ENCODE peak calls at places on chromosomes 16 and 17, in nine cellular contexts. W is T1000; O is AG08395; M is stimulated activated CD8-positive, alpha-beta memory T cell treated with anti-CD3 and anti-CD28 coated beads, Interleukin-4, amount 100 ng/mL, for 24 hours; U is astrocyte; P is activated CD4-positive, CD25-positive, alpha-beta regulatory T cell; J is NAMALWA; Z is HFFc6; Y is ureter. X is an unnamed sample.

GRCh38 chr16:69726313-69727060 is at the start of gene NQO1:
- DNase-seq in W (peak), O (peak), M (peak), U (peak), P (peak), J (peak), Z (peak), Y (peak), X (peak)

GRCh38 chr17:66548659-66549311 is 246.4 kb downstream of the PRKCA start:
- DNase-seq in W (no peak), O (no peak), M (no peak), U (no peak), P (no peak), J (no peak), Z (peak), Y (no peak), X (no peak)

GRCh38 chr17:16875662-16876061 is 96.3 kb downstream of the TNFRSF13B start:
- DNase-seq in W (no peak), O (no peak), M (no peak), U (no peak), P (no peak), J (no peak), Z (no peak), Y (no peak), X (no peak)

GRCh38 chr16:62597874-62598273 is 561.6 kb upstream of the CDH8 start:
- DNase-seq in W (no peak), O (no peak), M (no peak), U (no peak), P (no peak), J (no peak), Z (no peak), Y (no peak), X (no peak)

GRCh38 chr16:27209591-27209990 is 6.3 kb downstream of the KDM8 start:
- DNase-seq in W (no peak), O (no peak), M (no peak), U (no peak), P (no peak), J (no peak), Z (no peak), Y (no peak), X (no peak)

GRCh38 chr16:72099377-72099818 is 5.8 kb downstream of the DHX38 start:
- DNase-seq in W (no peak), O (peak), M (no peak), U (peak), P (no peak), J (peak), Z (peak), Y (no peak), X (peak)

GRCh38 chr16:89717310-89718197 is 3.1 kb downstream of the VPS9D1 start:
- DNase-seq in W (no peak), O (no peak), M (no peak), U (no peak), P (no peak), J (no peak), Z (no peak), Y (no peak), X (no peak)

GRCh38 chr17:71959129-71959528 is 161.7 kb upstream of the SOX9 start:
- DNase-seq in W (no peak), O (peak), M (no peak), U (no peak), P (no peak), J (peak), Z (no peak), Y (no peak), X (no peak)

GRCh38 chr16:80659865-80660264 is 119.1 kb downstream of the DYNLRB2 start:
- DNase-seq in W (no peak), O (no peak), M (no peak), U (no peak), P (no peak), J (no peak), Z (no peak), Y (no peak), X (no peak)

GRCh38 chr17:3935825-3936355 is 19.6 kb upstream of the P2RX1 start:
- DNase-seq in W (no peak), O (no peak), M (no peak), U (peak), P (no peak), J (no peak), Z (peak), Y (no peak), X (no peak)

GRCh38 chr16:84836234-84836647 is 16.5 kb downstream of the CRISPLD2 start:
- DNase-seq in W (peak), O (peak), M (no peak), U (peak), P (no peak), J (no peak), Z (peak), Y (peak), X (no peak)

GRCh38 chr17:17098426-17099035 is 56.3 kb downstream of the MPRIP start:
- DNase-seq in W (no peak), O (no peak), M (no peak), U (no peak), P (no peak), J (no peak), Z (no peak), Y (no peak), X (no peak)

GRCh38 chr17:15112881-15113617 is 152.1 kb downstream of the PMP22 start:
- DNase-seq in W (no peak), O (peak), M (no peak), U (no peak), P (no peak), J (no peak), Z (peak), Y (no peak), X (no peak)

GRCh38 chr16:27803775-27804549 is 254.0 kb downstream of the KATNIP start:
- DNase-seq in W (no peak), O (no peak), M (no peak), U (no peak), P (no peak), J (no peak), Z (no peak), Y (no peak), X (no peak)

GRCh38 chr17:47317119-47317518 is 6.6 kb upstream of the EFCAB13 start:
- DNase-seq in W (no peak), O (peak), M (no peak), U (peak), P (no peak), J (no peak), Z (no peak), Y (no peak), X (no peak)

GRCh38 chr17:4806420-4806769 is 557 bp upstream of the PLD2 start:
- DNase-seq in W (no peak), O (no peak), M (no peak), U (no peak), P (no peak), J (peak), Z (no peak), Y (no peak), X (no peak)

GRCh38 chr16:87728026-87728425 is 37.8 kb downstream of the KLHDC4 start:
- DNase-seq in W (no peak), O (no peak), M (no peak), U (peak), P (no peak), J (no peak), Z (no peak), Y (no peak), X (no peak)

GRCh38 chr17:10290046-10290445 is 82.8 kb downstream of the MYH13 start:
- DNase-seq in W (no peak), O (peak), M (no peak), U (no peak), P (no peak), J (no peak), Z (no peak), Y (no peak), X (no peak)

GRCh38 chr17:41863074-41863843 is 2.0 kb downstream of the KLHL11 start:
- DNase-seq in W (no peak), O (no peak), M (no peak), U (no peak), P (no peak), J (no peak), Z (no peak), Y (no peak), X (no peak)

GRCh38 chr17:44171931-44172455 is 1.5 kb downstream of the ASB16 start:
- DNase-seq in W (no peak), O (no peak), M (no peak), U (no peak), P (no peak), J (no peak), Z (no peak), Y (no peak), X (no peak)

GRCh38 chr17:2183346-2183745 is 120.2 kb downstream of the SMG6 start:
- DNase-seq in W (no peak), O (no peak), M (no peak), U (no peak), P (no peak), J (no peak), Z (no peak), Y (no peak), X (no peak)

GRCh38 chr16:75317101-75317522 is 65.7 kb upstream of the BCAR1 start:
- DNase-seq in W (no peak), O (no peak), M (no peak), U (peak), P (no peak), J (no peak), Z (no peak), Y (no peak), X (peak)

GRCh38 chr16:89257281-89257731 is 39.8 kb downstream of the ZNF778 start:
- DNase-seq in W (no peak), O (peak), M (no peak), U (no peak), P (no peak), J (no peak), Z (no peak), Y (no peak), X (peak)

GRCh38 chr17:12097326-12097725 is 76.6 kb downstream of the MAP2K4 start:
- DNase-seq in W (no peak), O (no peak), M (no peak), U (no peak), P (no peak), J (no peak), Z (no peak), Y (no peak), X (no peak)

GRCh38 chr17:69361156-69361555 is 34.2 kb upstream of the ABCA5 start:
- DNase-seq in W (no peak), O (no peak), M (no peak), U (no peak), P (no peak), J (no peak), Z (no peak), Y (no peak), X (no peak)

GRCh38 chr17:65750166-65750565 is 188.7 kb upstream of the AXIN2 start:
- DNase-seq in W (no peak), O (no peak), M (no peak), U (peak), P (no peak), J (no peak), Z (no peak), Y (no peak), X (no peak)

GRCh38 chr16:75491876-75492275 is 3.4 kb downstream of the CHST6 start:
- DNase-seq in W (peak), O (no peak), M (no peak), U (no peak), P (no peak), J (peak), Z (peak), Y (no peak), X (no peak)

GRCh38 chr17:63775420-63775819 is 1.4 kb downstream of the DDX42 start:
- DNase-seq in W (no peak), O (no peak), M (no peak), U (no peak), P (no peak), J (no peak), Z (no peak), Y (no peak), X (no peak)

GRCh38 chr16:84141143-84141670 is 3.8 kb downstream of the HSDL1 start:
- DNase-seq in W (no peak), O (no peak), M (no peak), U (no peak), P (no peak), J (peak), Z (no peak), Y (no peak), X (no peak)

GRCh38 chr16:86353185-86353584 is 157.1 kb upstream of the FOXF1 start:
- DNase-seq in W (peak), O (no peak), M (no peak), U (peak), P (no peak), J (no peak), Z (peak), Y (no peak), X (no peak)

GRCh38 chr16:58267524-58268243 is 27.1 kb downstream of the PRSS54 start:
- DNase-seq in W (no peak), O (no peak), M (no peak), U (no peak), P (no peak), J (no peak), Z (no peak), Y (no peak), X (no peak)

GRCh38 chr17:5050281-5050680 is 15.1 kb upstream of the SLC52A1 start:
- DNase-seq in W (no peak), O (peak), M (no peak), U (no peak), P (no peak), J (no peak), Z (no peak), Y (no peak), X (no peak)

GRCh38 chr17:77446959-77447634 is 306.3 kb downstream of the SEC14L1 start:
- DNase-seq in W (no peak), O (no peak), M (no peak), U (peak), P (no peak), J (no peak), Z (no peak), Y (no peak), X (no peak)

GRCh38 chr17:7629939-7630571 is at the start of gene SHBG:
- DNase-seq in W (no peak), O (no peak), M (no peak), U (no peak), P (no peak), J (no peak), Z (no peak), Y (no peak), X (no peak)

GRCh38 chr17:76737676-76738467 is at the start of gene MFSD11:
- DNase-seq in W (peak), O (peak), M (peak), U (peak), P (peak), J (peak), Z (peak), Y (peak), X (peak)

GRCh38 chr16:68238029-68238345 is 2.1 kb upstream of the ESRP2 start:
- DNase-seq in W (no peak), O (no peak), M (no peak), U (no peak), P (no peak), J (no peak), Z (no peak), Y (no peak), X (no peak)